ENCODE peak calls at places on chromosomes 11 and 22, in five cellular contexts. T is HCT116, J is HepG2, F is SK-N-SH, Z is GM12878. L is an unnamed sample.

GRCh38 chr11:95565692-95566091 is 223.9 kb downstream of the FAM76B start:
- DNase-seq in J (no peak), F (no peak), Z (no peak), T (no peak), L (no peak)

GRCh38 chr11:74849525-74850391 is 99.1 kb downstream of the XRRA1 start:
- DNase-seq in F (no peak), J (peak; percentile 95), T (no peak), Z (no peak), L (no peak)

GRCh38 chr11:33383075-33383919 is 126.1 kb downstream of the HIPK3 start:
- DNase-seq in J (no peak), F (no peak), T (no peak), Z (peak; percentile 33), L (no peak)

GRCh38 chr22:29266564-29267461 is 968 bp downstream of the RHBDD3 start:
- DNase-seq in Z (no peak), T (no peak), J (no peak), F (peak; percentile 49), L (peak; percentile 27)

GRCh38 chr11:97610000-97610399 is 1220.2 kb downstream of the JRKL start:
- DNase-seq in J (no peak), F (no peak), Z (no peak), T (no peak), L (peak; percentile 15)

GRCh38 chr11:111193924-111194490 is 51.5 kb upstream of the POU2AF2 start:
- DNase-seq in J (no peak), Z (no peak), T (no peak), F (no peak), L (no peak)

GRCh38 chr11:44623321-44623715 is 57.9 kb downstream of the CD82 start:
- DNase-seq in Z (no peak), T (no peak), J (no peak), F (no peak), L (no peak)

GRCh38 chr22:19806213-19807160 is 45.9 kb downstream of the TBX1 start:
- DNase-seq in J (no peak), F (peak; percentile 30), Z (no peak), T (peak; percentile 38), L (peak; percentile 97)

GRCh38 chr22:29369460-29369859 is 18.9 kb downstream of the AP1B1 start:
- DNase-seq in F (no peak), J (no peak), T (no peak), Z (no peak), L (peak; percentile 25)

GRCh38 chr11:108589136-108589535 is 4.4 kb downstream of the EXPH5 start:
- DNase-seq in F (peak; percentile 75), J (no peak), T (no peak), Z (no peak), L (no peak)

GRCh38 chr11:76787911-76788596 is 4.9 kb downstream of the TSKU start:
- DNase-seq in Z (no peak), F (peak; percentile 74), T (peak; percentile 61), J (peak; percentile 75), L (peak; percentile 80)

GRCh38 chr22:18076060-18076497 is 1.7 kb upstream of the PEX26 start:
- DNase-seq in Z (no peak), F (peak; percentile 72), J (peak; percentile 86), T (peak; percentile 75), L (peak; percentile 74)

GRCh38 chr11:71235719-71236118 is 16.7 kb downstream of the SHANK2 start:
- DNase-seq in T (no peak), F (peak; percentile 9), J (no peak), Z (no peak), L (no peak)

GRCh38 chr11:71787014-71787823 is 45.8 kb upstream of the DEFB108B start:
- DNase-seq in T (peak; percentile 96), F (peak; percentile 88), J (peak; percentile 96), Z (peak; percentile 82), L (peak; percentile 78)

GRCh38 chr11:35307221-35307621 is 112.1 kb downstream of the SLC1A2 start:
- DNase-seq in T (no peak), Z (no peak), J (no peak), F (no peak), L (no peak)

GRCh38 chr11:67045314-67045713 is 11.3 kb upstream of the RHOD start:
- DNase-seq in J (no peak), T (peak; percentile 64), F (no peak), Z (no peak), L (no peak)

GRCh38 chr11:72614381-72614780 is 59.8 kb downstream of the PDE2A start:
- DNase-seq in F (no peak), Z (no peak), J (no peak), T (no peak), L (no peak)

GRCh38 chr11:112241486-112241885 is 15.3 kb downstream of the PTS start:
- DNase-seq in Z (no peak), F (no peak), J (peak; percentile 76), T (no peak), L (no peak)

GRCh38 chr11:70050243-70050642 is 27.9 kb upstream of the ANO1 start:
- DNase-seq in J (no peak), T (no peak), Z (no peak), F (no peak), L (no peak)

GRCh38 chr11:25734592-25735211 is 597.2 kb upstream of the ANO3 start:
- DNase-seq in Z (no peak), F (peak; percentile 12), J (peak; percentile 8), T (no peak), L (no peak)

GRCh38 chr11:47408598-47409439 is 429 bp downstream of the SLC39A13 start:
- DNase-seq in Z (no peak), J (no peak), T (no peak), F (peak; percentile 81), L (no peak)

GRCh38 chr11:17343907-17344306 is 7.7 kb upstream of the NCR3LG1 start:
- DNase-seq in T (peak; percentile 56), Z (no peak), J (no peak), F (no peak), L (no peak)

GRCh38 chr22:45129703-45130524 is 33.8 kb upstream of the NUP50 start:
- DNase-seq in J (no peak), Z (no peak), F (no peak), T (no peak), L (no peak)

GRCh38 chr11:82365351-82365750 is 368.3 kb downstream of the FAM181B start:
- DNase-seq in J (no peak), Z (no peak), T (no peak), F (no peak), L (no peak)

GRCh38 chr22:46592390-46592872 is 27.8 kb upstream of the GRAMD4 start:
- DNase-seq in T (no peak), J (no peak), F (no peak), Z (no peak), L (no peak)

GRCh38 chr11:44509291-44509690 is 56.2 kb upstream of the CD82 start:
- DNase-seq in Z (no peak), T (no peak), F (no peak), J (no peak), L (no peak)

GRCh38 chr11:126385991-126386728 is 30.7 kb downstream of the ST3GAL4 start:
- DNase-seq in Z (no peak), F (no peak), T (no peak), J (no peak), L (no peak)

GRCh38 chr11:64077607-64078006 is 41.9 kb downstream of the FLRT1 start:
- DNase-seq in T (no peak), F (no peak), Z (no peak), J (no peak), L (no peak)

GRCh38 chr11:45922425-45923082 is at the start of gene LARGE2:
- DNase-seq in Z (no peak), J (no peak), T (no peak), F (peak; percentile 76), L (peak; percentile 93)

GRCh38 chr11:47688101-47688500 is 27.1 kb downstream of the AGBL2 start:
- DNase-seq in T (no peak), F (no peak), J (no peak), Z (no peak), L (no peak)

GRCh38 chr11:86873573-86874083 is 73.3 kb downstream of the PRSS23 start:
- DNase-seq in Z (no peak), T (no peak), J (no peak), F (no peak), L (no peak)

GRCh38 chr11:73236879-73237278 is 18.8 kb downstream of the P2RY2 start:
- DNase-seq in T (peak; percentile 39), F (peak; percentile 63), J (peak; percentile 57), Z (no peak), L (peak; percentile 62)

GRCh38 chr11:92552942-92553341 is 328.3 kb downstream of the FAT3 start:
- DNase-seq in F (no peak), Z (no peak), T (no peak), J (peak; percentile 2), L (no peak)

GRCh38 chr22:20749453-20749852 is 24.5 kb upstream of the SERPIND1 start:
- DNase-seq in T (no peak), F (no peak), Z (no peak), J (no peak), L (no peak)

GRCh38 chr11:12052676-12053605 is 44.5 kb upstream of the DKK3 start:
- DNase-seq in Z (no peak), J (no peak), F (no peak), T (no peak), L (no peak)
- TF ChIP-seq ZBTB33 in Z (no peak), J (no peak), F (no peak), T (no peak), L (no peak)

GRCh38 chr11:12112150-12112520 is 1.7 kb downstream of the MICAL2 start:
- DNase-seq in Z (no peak), J (no peak), F (no peak), T (no peak), L (no peak)

GRCh38 chr11:12112731-12113130 is 2.3 kb downstream of the MICAL2 start:
- DNase-seq in F (no peak), J (no peak), T (no peak), Z (no peak), L (no peak)

GRCh38 chr11:12116425-12117032 is 6.1 kb downstream of the MICAL2 start:
- DNase-seq in Z (no peak), T (no peak), J (no peak), F (no peak), L (peak; percentile 87)

GRCh38 chr11:12113294-12113693 is 2.9 kb downstream of the MICAL2 start:
- DNase-seq in F (no peak), T (no peak), Z (no peak), J (no peak), L (no peak)

GRCh38 chr11:12114487-12115033 is 4.2 kb downstream of the MICAL2 start:
- DNase-seq in F (no peak), Z (no peak), T (no peak), J (no peak), L (peak; percentile 80)
- TF ChIP-seq ZBTB33 in F (no peak), Z (no peak), T (no peak), J (no peak), L (no peak)

GRCh38 chr22:36282078-36282831 is 29.3 kb downstream of the APOL1 start:
- DNase-seq in Z (no peak), J (no peak), F (no peak), T (no peak), L (no peak)
- TF ChIP-seq ZBTB33 in Z (no peak), J (no peak), F (no peak), T (no peak), L (no peak)

DNA sequence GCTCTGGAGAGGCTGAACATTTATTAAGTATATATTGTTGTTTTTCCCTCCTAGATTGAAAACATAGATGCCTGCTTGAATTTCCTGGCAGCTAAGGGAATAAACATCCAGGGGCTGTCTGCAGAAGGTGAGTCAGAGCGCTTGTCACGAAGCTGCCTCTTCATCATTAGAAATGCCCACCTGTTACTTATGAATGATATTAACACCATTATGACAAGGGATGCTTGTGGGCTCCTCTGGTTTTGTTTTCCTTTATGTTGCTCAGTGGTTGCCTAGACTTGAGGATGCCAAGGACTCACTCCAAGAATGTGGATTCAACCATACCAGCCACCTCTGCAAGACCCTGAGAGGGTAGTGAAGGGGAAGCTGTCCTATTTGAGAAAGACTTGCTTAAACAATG is 156.2 kb downstream of the NAV2 start:
- DNase-seq in Z (no peak), T (no peak), J (no peak), F (no peak), L (no peak)
- TF ChIP-seq ZBTB33 in Z (no peak), T (no peak), J (no peak), F (no peak), L (no peak)

GRCh38 chr11:29271616-29272015 is 745.2 kb downstream of the KCNA4 start:
- DNase-seq in Z (no peak), T (no peak), F (no peak), J (no peak), L (no peak)
- TF ChIP-seq ZBTB33 in Z (no peak), T (no peak), F (no peak), J (no peak), L (no peak)

L was measured in K562.